ENCODE peak calls at places on chromosome 20, in ten cellular contexts. H is dorsolateral prefrontal cortex, I is fibroblast of the aortic adventitia, G is choroid plexus epithelial cell, L is hepatocyte, U is heart right ventricle, A is body of pancreas, P is astrocyte, S is SK-N-SH, B is astrocyte of the spinal cord. D is an unnamed sample.

GRCh38 chr20:53413188-53413631 is 180.4 kb downstream of the ZNF217 start:
- DNase-seq in H (no peak), I (no peak), G (peak; percentile 31), L (peak; percentile 79), U (peak; percentile 17), A (peak; percentile 48), P (no peak), S (no peak), B (no peak), D (no peak)

GRCh38 chr20:32114305-32114960 is 4.9 kb downstream of the TM9SF4 start:
- DNase-seq in H (no peak), I (no peak), G (no peak), L (no peak), U (no peak), A (no peak), P (peak; percentile 23), S (peak; percentile 28), B (no peak), D (no peak)

GRCh38 chr20:34472246-34472925 is 43.8 kb upstream of the DYNLRB1 start:
- DNase-seq in H (no peak), I (peak; percentile 74), G (peak; percentile 45), L (peak; percentile 15), U (no peak), A (no peak), P (peak; percentile 59), S (no peak), B (peak; percentile 59), D (peak; percentile 74)

GRCh38 chr20:19457551-19457950 is 245.1 kb downstream of the SLC24A3 start:
- DNase-seq in H (no peak), I (no peak), G (no peak), L (no peak), U (no peak), A (no peak), P (no peak), S (no peak), B (no peak), D (no peak)

GRCh38 chr20:45400346-45401031 is 7.6 kb upstream of the DBNDD2 start:
- DNase-seq in H (no peak), I (no peak), G (no peak), L (no peak), U (no peak), A (no peak), P (no peak), S (no peak), B (no peak), D (no peak)

GRCh38 chr20:35339007-35339406 is 46.8 kb upstream of the FAM83C start:
- DNase-seq in H (no peak), I (peak; percentile 96), G (peak; percentile 91), L (no peak), U (no peak), A (no peak), P (peak; percentile 100), S (no peak), B (peak; percentile 95), D (peak; percentile 98)

GRCh38 chr20:32752458-32753250 is 9.4 kb upstream of the COMMD7 start:
- DNase-seq in H (no peak), I (peak; percentile 75), G (peak; percentile 62), L (no peak), U (no peak), A (no peak), P (peak; percentile 78), S (no peak), B (peak; percentile 67), D (peak; percentile 89)

GRCh38 chr20:34300809-34301586 is 2.2 kb downstream of the AHCY start:
- DNase-seq in H (no peak), I (no peak), G (no peak), L (peak; percentile 40), U (no peak), A (no peak), P (no peak), S (no peak), B (no peak), D (no peak)

GRCh38 chr20:46328180-46328882 is 20.0 kb upstream of the CDH22 start:
- DNase-seq in H (no peak), I (no peak), G (no peak), L (no peak), U (no peak), A (no peak), P (no peak), S (no peak), B (no peak), D (no peak)

GRCh38 chr20:51326241-51326819 is 216.2 kb downstream of the NFATC2 start:
- DNase-seq in H (peak; percentile 30), I (peak; percentile 61), G (peak; percentile 80), L (peak; percentile 71), U (no peak), A (peak; percentile 62), P (peak; percentile 37), S (peak; percentile 52), B (no peak), D (peak; percentile 75)
- TF ChIP-seq CTCF in H (peak; percentile 56), I (peak; percentile 62), G (peak; percentile 83), L (peak; percentile 58), U (peak; percentile 64), A (peak; percentile 58), P (peak; percentile 57), S (peak; percentile 52), B (peak; percentile 71), D (peak; percentile 73)

GRCh38 chr20:7716286-7716972 is 223.8 kb downstream of the HAO1 start:
- DNase-seq in H (no peak), I (peak; percentile 19), G (no peak), L (no peak), U (no peak), A (no peak), P (no peak), S (no peak), B (no peak), D (no peak)
- H3K4me3 ChIP-seq in H (no peak overlapping the region), I (no peak overlapping the region), G (no peak overlapping the region), L (no peak overlapping the region), U (no peak overlapping the region), A (no peak overlapping the region), P (no peak overlapping the region), S (no peak overlapping the region), B (no peak overlapping the region), D (no peak overlapping the region)

GRCh38 chr20:56718816-56719215 is 89.7 kb downstream of the TFAP2C start:
- DNase-seq in H (no peak), I (no peak), G (no peak), L (no peak), U (no peak), A (no peak), P (no peak), S (no peak), B (no peak), D (no peak)

GRCh38 chr20:56720620-56721213 is 91.6 kb downstream of the TFAP2C start:
- DNase-seq in H (no peak), I (no peak), G (no peak), L (no peak), U (no peak), A (no peak), P (no peak), S (no peak), B (no peak), D (no peak)

GRCh38 chr20:56716806-56717205 is 87.7 kb downstream of the TFAP2C start:
- DNase-seq in H (no peak), I (no peak), G (no peak), L (no peak), U (no peak), A (no peak), P (no peak), S (no peak), B (no peak), D (no peak)

GRCh38 chr20:56715309-56715708 is 86.2 kb downstream of the TFAP2C start:
- DNase-seq in H (no peak), I (no peak), G (no peak), L (no peak), U (no peak), A (no peak), P (no peak), S (no peak), B (no peak), D (no peak)

GRCh38 chr20:56715902-56716519 is 86.9 kb downstream of the TFAP2C start:
- DNase-seq in H (no peak), I (no peak), G (no peak), L (no peak), U (no peak), A (no peak), P (no peak), S (no peak), B (no peak), D (no peak)
- TF ChIP-seq CTCF in H (no peak), I (no peak), G (no peak), L (no peak), U (no peak), A (no peak), P (no peak), S (no peak), B (no peak), D (no peak)

DNA sequence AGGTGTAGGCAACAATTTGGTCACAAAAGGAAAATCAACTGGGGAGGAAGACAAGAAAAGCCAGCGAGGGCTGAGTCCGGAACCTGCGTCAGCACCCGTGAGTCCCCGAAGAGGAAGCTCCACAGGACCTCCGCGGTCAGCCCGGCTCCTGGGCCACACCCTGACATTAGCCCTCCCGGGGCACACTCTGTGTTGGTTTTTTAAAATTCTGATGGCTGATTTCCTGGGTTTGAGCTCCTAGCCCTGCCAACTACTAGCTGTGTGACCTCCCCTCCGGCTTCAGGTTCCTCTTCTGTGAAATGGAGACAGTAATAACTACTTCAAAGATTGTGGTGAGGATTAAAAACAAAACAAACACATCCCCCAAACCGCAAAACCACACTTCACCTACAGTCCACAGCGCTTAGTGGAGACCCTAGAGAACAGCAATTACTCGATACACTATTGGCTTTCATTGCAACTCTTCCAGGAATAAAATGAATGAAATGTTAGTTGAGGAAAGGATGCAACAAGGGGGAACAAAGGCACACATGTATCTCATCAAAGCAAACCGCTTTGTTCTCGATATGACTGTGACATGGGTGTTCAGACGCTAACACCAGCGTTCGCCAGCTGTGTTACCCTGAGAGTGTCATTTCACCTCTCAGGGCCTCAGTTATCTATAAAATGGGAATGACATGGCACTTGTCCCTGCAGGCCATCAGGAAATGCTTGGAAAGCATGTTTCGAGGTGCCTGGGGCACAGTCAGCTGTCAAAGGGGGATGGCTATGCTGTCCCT is 984 bp downstream of the ZBP1 start:
- DNase-seq in H (no peak), I (no peak), G (no peak), L (no peak), U (no peak), A (peak; percentile 59), P (no peak), S (no peak), B (no peak), D (no peak)
- H3K4me3 ChIP-seq in H (no peak overlapping the region), I (no peak overlapping the region), G (no peak overlapping the region), L (no peak overlapping the region), U (no peak overlapping the region), A (no peak overlapping the region), P (no peak overlapping the region), S (no peak overlapping the region), B (no peak overlapping the region), D (no peak overlapping the region)

GRCh38 chr20:17442588-17442987 is 88.6 kb downstream of the BFSP1 start:
- DNase-seq in H (no peak), I (no peak), G (peak; percentile 2), L (no peak), U (no peak), A (no peak), P (no peak), S (no peak), B (no peak), D (peak; percentile 7)
- TF ChIP-seq CTCF in H (no peak), I (no peak), G (no peak), L (peak; percentile 14), U (no peak), A (no peak), P (no peak), S (no peak), B (no peak), D (no peak)